ENCODE peak calls at places on chromosomes 6 and 20, in nine cellular contexts. Q, Z, F, O, B, G, J, U and E are unnamed samples. For H3K4me1, the result is how much of the 10 kb centered on the place peaks cover.

GRCh38 chr6:79607000-79607399 is 24.1 kb upstream of the SH3BGRL2 start:
- DNase-seq in Q (no peak), Z (no peak), F (no peak), O (no peak), B (no peak), G (no peak), J (no peak), U (no peak), E (no peak)

GRCh38 chr6:53330137-53330536 is 18.6 kb downstream of the ELOVL5 start:
- DNase-seq in Q (no peak), Z (no peak), F (no peak), O (no peak), B (no peak), G (no peak), J (no peak), U (no peak), E (no peak)

GRCh38 chr6:80607814-80608391 is 501.4 kb downstream of the BCKDHB start:
- DNase-seq in Q (no peak), Z (no peak), F (no peak), O (no peak), B (peak), G (peak), J (no peak), U (peak), E (no peak)

GRCh38 chr20:21512634-21513180 is 1.2 kb downstream of the NKX2-2 start:
- DNase-seq in Q (no peak), Z (no peak), F (no peak), O (no peak), B (no peak), G (no peak), J (no peak), U (no peak), E (no peak)

GRCh38 chr20:47318027-47318595 is 38.4 kb downstream of the ZMYND8 start:
- DNase-seq in Q (peak), Z (no peak), F (no peak), O (peak), B (peak), G (peak), J (no peak), U (no peak), E (peak)

GRCh38 chr6:130679684-130680083 is 147.5 kb upstream of the SMLR1 start:
- DNase-seq in Q (no peak), Z (no peak), F (no peak), O (no peak), B (peak), G (no peak), J (no peak), U (no peak), E (no peak)

GRCh38 chr6:109693128-109693527 is 2.0 kb downstream of the FIG4 start:
- DNase-seq in Q (no peak), Z (no peak), F (no peak), O (no peak), B (no peak), G (no peak), J (no peak), U (no peak), E (no peak)

GRCh38 chr6:122068291-122068769 is 331.1 kb upstream of the HSF2 start:
- DNase-seq in Q (no peak), Z (no peak), F (no peak), O (no peak), B (no peak), G (no peak), J (no peak), U (no peak), E (no peak)

GRCh38 chr6:137309078-137309762 is 90.0 kb upstream of the IFNGR1 start:
- DNase-seq in Q (peak), Z (peak), F (peak), O (peak), B (peak), G (peak), J (peak), U (no peak), E (peak)

GRCh38 chr6:30136570-30137286 is 788 bp downstream of the TRIM40 start:
- DNase-seq in Q (no peak), Z (no peak), F (no peak), O (no peak), B (no peak), G (no peak), J (no peak), U (no peak), E (no peak)

GRCh38 chr6:149454405-149454848 is 30.4 kb downstream of the ZC3H12D start:
- DNase-seq in Q (peak), Z (peak), F (no peak), O (no peak), B (peak), G (no peak), J (peak), U (no peak), E (peak)

GRCh38 chr20:16574656-16575355 is 1.6 kb upstream of the KIF16B start:
- DNase-seq in Q (peak), Z (peak), F (peak), O (peak), B (peak), G (peak), J (peak), U (peak), E (peak)

GRCh38 chr20:53750827-53751393 is 157.3 kb upstream of the ZNF217 start:
- DNase-seq in Q (no peak), Z (peak), F (no peak), O (peak), B (peak), G (no peak), J (no peak), U (no peak), E (no peak)

GRCh38 chr20:37343212-37343993 is 2.5 kb upstream of the SRC start:
- DNase-seq in Q (peak), Z (no peak), F (no peak), O (no peak), B (no peak), G (peak), J (peak), U (no peak), E (no peak)

GRCh38 chr6:46794068-46794467 is 879 bp downstream of the MEP1A start:
- DNase-seq in Q (no peak), Z (no peak), F (no peak), O (no peak), B (no peak), G (no peak), J (no peak), U (no peak), E (no peak)

GRCh38 chr20:24908642-24909041 is 40.4 kb upstream of the CST7 start:
- DNase-seq in Q (no peak), Z (no peak), F (no peak), O (no peak), B (no peak), G (no peak), J (no peak), U (no peak), E (no peak)

GRCh38 chr20:18926972-18927371 is 113.4 kb downstream of the SCP2D1 start:
- DNase-seq in Q (no peak), Z (no peak), F (no peak), O (no peak), B (no peak), G (no peak), J (no peak), U (no peak), E (no peak)

GRCh38 chr6:56849876-56850275 is 105.0 kb upstream of the BEND6 start:
- DNase-seq in Q (no peak), Z (no peak), F (no peak), O (no peak), B (peak), G (no peak), J (no peak), U (no peak), E (no peak)

GRCh38 chr6:31535538-31536324 is 6.1 kb downstream of the DDX39B start:
- DNase-seq in Q (no peak), Z (no peak), F (no peak), O (no peak), B (no peak), G (no peak), J (no peak), U (no peak), E (no peak)

GRCh38 chr6:148288566-148288965 is 54.1 kb upstream of the SASH1 start:
- DNase-seq in Q (no peak), Z (no peak), F (no peak), O (peak), B (no peak), G (no peak), J (no peak), U (peak), E (no peak)

GRCh38 chr6:18640134-18640533 is 253.0 kb downstream of the RNF144B start:
- DNase-seq in Q (no peak), Z (no peak), F (no peak), O (no peak), B (no peak), G (no peak), J (no peak), U (no peak), E (no peak)

GRCh38 chr20:62576815-62577214 is 65.5 kb upstream of the SLCO4A1 start:
- DNase-seq in Q (no peak), Z (peak), F (no peak), O (peak), B (peak), G (no peak), J (no peak), U (no peak), E (no peak)

GRCh38 chr6:14706378-14706929 is 539.4 kb upstream of the JARID2 start:
- DNase-seq in Q (no peak), Z (no peak), F (peak), O (no peak), B (peak), G (peak), J (peak), U (peak), E (peak)

GRCh38 chr20:61387204-61387958 is 135.3 kb downstream of the CDH4 start:
- DNase-seq in Q (no peak), Z (no peak), F (no peak), O (peak), B (peak), G (peak), J (no peak), U (no peak), E (no peak)

GRCh38 chr6:158170656-158171081 is 2.5 kb downstream of the GTF2H5 start:
- DNase-seq in Q (no peak), Z (peak), F (no peak), O (no peak), B (peak), G (no peak), J (no peak), U (no peak), E (no peak)

GRCh38 chr6:14863896-14864850 is 381.7 kb upstream of the JARID2 start:
- DNase-seq in Q (no peak), Z (no peak), F (no peak), O (peak), B (no peak), G (no peak), J (no peak), U (no peak), E (no peak)

GRCh38 chr6:161029195-161029809 is 37.7 kb downstream of the MAP3K4 start:
- DNase-seq in Q (no peak), Z (no peak), F (no peak), O (no peak), B (peak), G (no peak), J (no peak), U (no peak), E (no peak)

GRCh38 chr20:32945710-32946221 is 58.5 kb downstream of the SUN5 start:
- DNase-seq in Q (no peak), Z (peak), F (peak), O (peak), B (peak), G (no peak), J (no peak), U (no peak), E (no peak)

GRCh38 chr6:1231941-1232340 is 80.0 kb upstream of the FOXQ1 start:
- DNase-seq in Q (no peak), Z (no peak), F (no peak), O (no peak), B (no peak), G (no peak), J (no peak), U (no peak), E (no peak)

GRCh38 chr20:42484335-42484734 is 705.4 kb downstream of the PTPRT start:
- DNase-seq in Q (no peak), Z (no peak), F (no peak), O (no peak), B (peak), G (no peak), J (no peak), U (no peak), E (no peak)

GRCh38 chr20:15236812-15237211 is 899.4 kb upstream of the FLRT3 start:
- DNase-seq in Q (no peak), Z (peak), F (peak), O (no peak), B (peak), G (peak), J (no peak), U (peak), E (no peak)

GRCh38 chr6:44058617-44059358 is 68.5 kb downstream of the MRPL14 start:
- DNase-seq in Q (no peak), Z (peak), F (peak), O (no peak), B (peak), G (peak), J (peak), U (peak), E (peak)

GRCh38 chr6:44060622-44061374 is 66.5 kb downstream of the MRPL14 start:
- DNase-seq in Q (no peak), Z (no peak), F (no peak), O (no peak), B (no peak), G (no peak), J (no peak), U (no peak), E (no peak)

GRCh38 chr6:44057931-44058616 is 69.2 kb downstream of the MRPL14 start:
- DNase-seq in Q (no peak), Z (no peak), F (no peak), O (no peak), B (peak), G (no peak), J (no peak), U (no peak), E (no peak)

GRCh38 chr6:44061375-44062104 is 65.7 kb downstream of the MRPL14 start:
- DNase-seq in Q (no peak), Z (no peak), F (no peak), O (no peak), B (peak), G (no peak), J (no peak), U (no peak), E (no peak)

DNA sequence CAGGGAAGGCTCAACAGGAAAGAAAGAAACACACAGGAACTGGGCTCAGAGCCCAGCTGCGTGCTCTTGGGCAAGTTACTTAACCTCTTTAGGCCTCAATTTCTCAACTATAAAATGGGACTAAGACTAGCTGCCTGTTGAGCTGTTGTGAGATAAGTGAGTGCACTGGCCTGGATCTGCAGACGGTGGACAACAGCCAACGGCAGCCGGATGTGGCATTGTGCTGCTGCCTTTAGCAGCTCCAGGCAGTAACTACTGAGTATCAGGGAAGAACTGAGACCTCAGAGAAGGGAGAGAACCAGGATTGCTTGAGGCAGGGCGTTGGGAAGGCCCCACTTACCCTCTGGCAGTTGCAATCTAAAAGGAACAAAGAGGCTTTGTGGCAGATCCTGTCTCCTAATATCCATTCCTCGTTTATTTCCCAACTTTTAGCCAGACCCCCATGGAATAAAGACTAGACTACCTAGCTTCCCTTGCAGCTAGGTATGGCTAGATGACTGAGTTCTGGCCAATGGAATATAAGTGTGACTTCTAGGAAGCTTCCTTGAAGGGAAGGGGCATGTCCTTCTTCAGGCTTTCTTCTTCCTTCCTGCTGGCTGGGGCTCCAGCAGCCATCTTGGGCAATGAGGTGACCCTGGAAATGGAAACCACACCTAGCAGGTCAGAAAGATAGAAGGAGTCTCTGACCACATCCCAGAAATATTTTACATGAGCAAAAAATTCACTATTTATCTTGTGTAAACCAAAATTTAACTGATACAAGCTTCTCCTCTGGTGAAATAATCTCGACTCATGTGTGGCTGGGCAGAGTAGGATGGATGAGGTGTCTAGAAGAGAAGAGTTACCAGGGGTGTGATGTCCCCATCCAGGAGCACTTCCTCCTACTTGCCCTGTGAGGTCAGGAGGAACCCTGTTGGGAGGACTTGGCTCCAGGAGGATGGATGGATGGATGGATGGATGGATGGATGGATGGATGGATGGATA is 67.6 kb downstream of the MRPL14 start:
- DNase-seq in Q (no peak), Z (peak), F (no peak), O (no peak), B (peak), G (no peak), J (no peak), U (no peak), E (no peak)
- H3K4me1 ChIP-seq in Q (under half), Z (under half), F (under half), O (under half), B (half or more), G (half or more), J (under half), U (under half), E (under half)

GRCh38 chr6:36753671-36754485 is 56.3 kb downstream of the RAB44 start:
- DNase-seq in Q (no peak), Z (no peak), F (no peak), O (no peak), B (no peak), G (no peak), J (no peak), U (peak), E (no peak)
- H3K4me3 ChIP-seq in Q (no peak), Z (no peak), F (no peak), O (no peak), B (no peak), G (no peak), J (no peak), U (no peak), E (no peak)

DNA sequence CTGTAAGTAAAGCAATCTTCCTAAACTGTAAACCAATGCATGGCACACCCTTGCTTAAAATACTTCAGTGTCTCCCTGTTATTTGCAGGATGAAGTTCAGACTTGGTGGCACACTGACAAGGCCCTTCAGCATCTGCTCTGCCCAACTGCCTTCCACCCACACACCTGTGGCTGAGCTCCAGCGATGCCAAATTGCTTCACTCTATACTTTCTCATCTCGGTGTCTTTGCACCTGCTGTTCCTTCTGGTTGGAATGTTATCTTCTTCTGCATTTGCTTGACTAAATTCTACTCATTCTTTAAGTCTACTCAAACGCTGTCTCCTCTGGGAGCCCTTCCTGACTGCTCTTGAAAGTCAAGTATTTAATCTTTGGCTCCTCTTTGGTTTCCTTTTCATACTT is 100.1 kb upstream of the SUPT3H start:
- DNase-seq in Q (no peak), Z (no peak), F (no peak), O (no peak), B (no peak), G (no peak), J (no peak), U (peak), E (no peak)
- H3K4me1 ChIP-seq in Q (under half), Z (under half), F (under half), O (under half), B (under half), G (under half), J (under half), U (under half), E (under half)

GRCh38 chr6:42784739-42785498 is 3.1 kb downstream of the BICRAL start:
- DNase-seq in Q (no peak), Z (no peak), F (no peak), O (no peak), B (peak), G (no peak), J (no peak), U (no peak), E (no peak)
- H3K4me3 ChIP-seq in Q (peak), Z (peak), F (no peak), O (peak), B (peak), G (peak), J (peak), U (no peak), E (peak)